ENCODE peak calls at places on chromosomes 2 and 18, in four cellular contexts. Z, F, S and Q are unnamed samples.

GRCh38 chr2:185219981-185220380 is 518.6 kb upstream of the FSIP2 start:
- DNase-seq in S (no peak), Z (no peak), F (no peak), Q (no peak)

GRCh38 chr18:24014062-24014985 is at the start of gene TTC39C:
- DNase-seq in S (peak; percentile 81), Z (peak; percentile 70), F (peak; percentile 77), Q (peak; percentile 30)

GRCh38 chr2:238771193-238771592 is 76.7 kb upstream of the TWIST2 start:
- DNase-seq in Z (no peak), S (no peak), F (no peak), Q (no peak)

GRCh38 chr2:100309973-100310719 is 12.2 kb downstream of the LONRF2 start:
- DNase-seq in S (no peak), Z (no peak), F (no peak), Q (no peak)

GRCh38 chr2:168220971-168221819 is 26.2 kb downstream of the STK39 start:
- DNase-seq in Z (no peak), S (no peak), F (no peak), Q (no peak)

GRCh38 chr2:218146056-218146455 is 20.2 kb downstream of the CXCR2 start:
- DNase-seq in Z (no peak), S (no peak), F (no peak), Q (no peak)

GRCh38 chr2:217954051-217954450 is 48.7 kb downstream of the TNS1 start:
- DNase-seq in Z (peak; percentile 22), S (no peak), F (no peak), Q (no peak)

GRCh38 chr2:55056024-55056521 is 5.8 kb upstream of the RTN4 start:
- DNase-seq in Z (no peak), F (no peak), S (no peak), Q (no peak)

GRCh38 chr18:5066380-5066977 is 130.6 kb downstream of the AKAIN1 start:
- DNase-seq in Z (no peak), F (no peak), S (no peak), Q (no peak)

GRCh38 chr2:60707750-60708371 is 48.2 kb upstream of the PAPOLG start:
- DNase-seq in Z (no peak), S (no peak), F (no peak), Q (peak; percentile 6)

GRCh38 chr18:78733762-78734613 is 245.6 kb upstream of the SALL3 start:
- DNase-seq in Z (peak; percentile 53), S (no peak), F (no peak), Q (no peak)

GRCh38 chr18:78639597-78639950 is 340.0 kb upstream of the SALL3 start:
- DNase-seq in Z (no peak), S (no peak), F (no peak), Q (no peak)

GRCh38 chr18:48787523-48788151 is 163.1 kb downstream of the SMAD7 start:
- DNase-seq in Z (peak; percentile 39), F (no peak), S (no peak), Q (no peak)

GRCh38 chr2:37388074-37388473 is 43.6 kb downstream of the QPCT start:
- DNase-seq in S (no peak), F (no peak), Z (no peak), Q (no peak)

GRCh38 chr2:45649855-45650806 is 1.3 kb upstream of the PRKCE start:
- DNase-seq in F (peak; percentile 42), S (peak; percentile 79), Z (peak; percentile 74), Q (no peak)

GRCh38 chr18:22796069-22796468 is 137.1 kb upstream of the RBBP8 start:
- DNase-seq in F (no peak), Z (no peak), S (no peak), Q (no peak)

GRCh38 chr2:174635747-174636399 is 38.3 kb upstream of the WIPF1 start:
- DNase-seq in S (no peak), F (no peak), Z (no peak), Q (no peak)

GRCh38 chr2:135074216-135074615 is 22.1 kb downstream of the RAB3GAP1 start:
- DNase-seq in S (no peak), Z (no peak), F (no peak), Q (no peak)

GRCh38 chr2:39642054-39642742 is 23.5 kb upstream of the TMEM178A start:
- DNase-seq in S (no peak), Z (peak; percentile 58), F (no peak), Q (no peak)

GRCh38 chr2:172230783-172231446 is 128.2 kb upstream of the DLX2 start:
- DNase-seq in F (no peak), S (peak; percentile 41), Z (no peak), Q (no peak)

GRCh38 chr2:20223345-20224190 is 1.4 kb downstream of the SDC1 start:
- DNase-seq in Z (peak; percentile 54), S (peak; percentile 61), F (no peak), Q (peak; percentile 26)

GRCh38 chr2:33602216-33602830 is 3.2 kb upstream of the FAM98A start:
- DNase-seq in F (no peak), Z (no peak), S (no peak), Q (no peak)

GRCh38 chr2:38070438-38070837 is 5.5 kb downstream of the CYP1B1 start:
- DNase-seq in S (no peak), F (no peak), Z (no peak), Q (no peak)

GRCh38 chr2:42848726-42849290 is 56.4 kb upstream of the HAAO start:
- DNase-seq in Z (no peak), F (no peak), S (no peak), Q (no peak)

GRCh38 chr18:13159579-13159978 is 59.0 kb upstream of the LDLRAD4 start:
- DNase-seq in S (no peak), F (no peak), Z (no peak), Q (peak; percentile 40)

GRCh38 chr2:181655519-181655918 is 1.4 kb downstream of the CERKL start:
- DNase-seq in S (no peak), F (no peak), Z (no peak), Q (no peak)

GRCh38 chr18:62331581-62332436 is 6.7 kb downstream of the TNFRSF11A start:
- DNase-seq in Z (no peak), F (no peak), S (no peak), Q (no peak)

GRCh38 chr2:31129835-31130561 is 8.2 kb downstream of the GALNT14 start:
- DNase-seq in F (no peak), S (no peak), Z (no peak), Q (peak; percentile 69)

GRCh38 chr2:156565066-156565710 is 129.0 kb downstream of the GPD2 start:
- DNase-seq in S (no peak), Z (no peak), F (no peak), Q (no peak)

GRCh38 chr2:85400951-85401805 is 9.0 kb downstream of the CAPG start:
- DNase-seq in S (no peak), Z (peak; percentile 22), F (no peak), Q (peak; percentile 32)

GRCh38 chr18:22542400-22542835 is 124.7 kb upstream of the CTAGE1 start:
- DNase-seq in S (no peak), Z (no peak), F (no peak), Q (no peak)

GRCh38 chr2:2560374-2561015 is 229.4 kb upstream of the MYT1L start:
- DNase-seq in F (no peak), Z (no peak), S (no peak), Q (no peak)

GRCh38 chr2:37653805-37654378 is 17.6 kb downstream of the CDC42EP3 start:
- DNase-seq in Z (peak; percentile 57), S (no peak), F (peak; percentile 36), Q (no peak)

GRCh38 chr2:29755233-29755632 is 166.2 kb downstream of the ALK start:
- DNase-seq in Z (no peak), F (no peak), S (no peak), Q (no peak)

GRCh38 chr2:127567351-127567854 is 31.9 kb downstream of the MYO7B start:
- DNase-seq in Z (no peak), S (peak; percentile 24), F (no peak), Q (no peak)

GRCh38 chr2:33678447-33678846 is 79.3 kb upstream of the FAM98A start:
- DNase-seq in S (no peak), F (no peak), Z (no peak), Q (no peak)

GRCh38 chr2:240245706-240246105 is 105.2 kb upstream of the OTOS start:
- DNase-seq in F (no peak), S (peak; percentile 37), Z (no peak), Q (no peak)

GRCh38 chr2:127605691-127606277 is 40.2 kb upstream of the GPR17 start:
- DNase-seq in S (peak; percentile 4), F (no peak), Z (no peak), Q (no peak)

GRCh38 chr2:156322103-156322671 is 10.3 kb downstream of the NR4A2 start:
- DNase-seq in S (no peak), F (no peak), Z (no peak), Q (no peak)